ENCODE peak calls at places on chromosome 13, in six cellular contexts. H is esophagus squamous epithelium; C is activated T-helper 1 cell treated with anti-CD3 and anti-CD28 coated beads, Interleukin-12 subunit alpha, Interleukin-12 subunit beta, Interleukin-2, Interleukin-4 antibody, amounts not matched to agents 30 ng/mL and 10 ng/mL and 1 ng/mL, durations not matched to agents 14 hours and 24 hours and 36 hours; N is HAP-1; Z is amniotic stem cell; Q is natural killer cell treated with Interleukin-12 subunit alpha and Interleukin-12 subunit beta and Interleukin-15 and Interleukin-18, amount 100 ng/mL, for 72 hours. Y is an unnamed sample.

GRCh38 chr13:78241278-78241919 is 322.8 kb upstream of the EDNRB start:
- DNase-seq in Z (peak), Q (no peak), H (no peak), C (no peak), N (peak), Y (peak)

GRCh38 chr13:51689597-51689996 is 105.3 kb downstream of the WDFY2 start:
- DNase-seq in N (peak), C (no peak), H (no peak), Z (no peak), Q (no peak), Y (no peak)

GRCh38 chr13:30638301-30638700 is 20.6 kb downstream of the USPL1 start:
- DNase-seq in C (no peak), Q (no peak), H (no peak), Z (no peak), N (no peak), Y (no peak)

GRCh38 chr13:36778083-36778671 is 40.8 kb upstream of the RFXAP start:
- DNase-seq in N (no peak), H (no peak), Z (peak), Q (no peak), C (no peak), Y (peak)

GRCh38 chr13:76331948-76332712 is 554.1 kb downstream of the KCTD12 start:
- DNase-seq in Z (peak), Q (no peak), N (no peak), H (no peak), C (no peak), Y (no peak)

GRCh38 chr13:43239441-43239840 is 216.1 kb downstream of the DNAJC15 start:
- DNase-seq in Z (no peak), N (no peak), Q (no peak), H (no peak), C (no peak), Y (no peak)

GRCh38 chr13:50156722-50157121 is 141.5 kb downstream of the KCNRG start:
- DNase-seq in C (no peak), H (no peak), Q (no peak), Z (no peak), N (peak), Y (no peak)

GRCh38 chr13:31722684-31723083 is 16.6 kb upstream of the RXFP2 start:
- DNase-seq in Z (no peak), H (no peak), C (no peak), N (no peak), Q (no peak), Y (no peak)

GRCh38 chr13:24747248-24748151 is 16.5 kb upstream of the RNF17 start:
- DNase-seq in Z (no peak), N (peak), H (no peak), Q (no peak), C (no peak), Y (peak)

GRCh38 chr13:75258159-75258782 is 223.7 kb downstream of the TBC1D4 start:
- DNase-seq in Q (no peak), Z (peak), H (no peak), N (no peak), C (no peak), Y (peak)